ENCODE peak calls at places on chromosomes 1 and 21, in eight cellular contexts. X, D, F, B, E, P, R and S are unnamed samples. For H3K9me3, the result is how much of the 10 kb centered on the place peaks cover.

GRCh38 chr1:248611883-248612282 is 14.4 kb upstream of the OR2T10 start:
- DNase-seq in B (no peak), R (no peak), P (no peak), F (no peak), D (no peak), E (no peak), X (no peak), S (no peak)

GRCh38 chr1:42757892-42758275 is 8.9 kb downstream of the P3H1 start:
- DNase-seq in D (no peak), R (no peak), X (no peak), F (no peak), B (no peak), E (no peak), P (no peak), S (no peak)

GRCh38 chr1:6000444-6001288 is 8.4 kb upstream of the NPHP4 start:
- DNase-seq in E (no peak), R (no peak), F (peak), D (no peak), X (no peak), P (peak), B (no peak), S (no peak)

GRCh38 chr1:160400646-160401486 is 502 bp downstream of the VANGL2 start:
- DNase-seq in E (no peak), F (peak), D (no peak), X (no peak), B (no peak), P (no peak), R (no peak), S (no peak)

GRCh38 chr1:212860713-212861581 is 2.9 kb downstream of the FLVCR1 start:
- DNase-seq in E (no peak), B (no peak), D (no peak), P (no peak), F (no peak), R (no peak), X (no peak), S (no peak)

GRCh38 chr1:55007626-55008025 is 8.9 kb downstream of the BSND start:
- DNase-seq in D (no peak), R (no peak), E (peak), X (no peak), B (no peak), P (peak), F (no peak), S (no peak)

GRCh38 chr1:68131261-68131660 is 80.8 kb upstream of the DIRAS3 start:
- DNase-seq in E (no peak), F (no peak), D (no peak), X (no peak), P (no peak), B (no peak), R (no peak), S (no peak)

GRCh38 chr1:243343970-243344749 is 88.3 kb downstream of the SDCCAG8 start:
- DNase-seq in D (no peak), E (no peak), R (no peak), B (no peak), F (no peak), P (no peak), X (peak), S (peak)

GRCh38 chr1:93715529-93716126 is 34.0 kb upstream of the BCAR3 start:
- DNase-seq in R (no peak), X (no peak), E (no peak), P (no peak), B (peak), F (no peak), D (no peak), S (peak)

GRCh38 chr1:173603056-173603591 is at the start of gene SLC9C2:
- DNase-seq in X (peak), P (no peak), E (no peak), R (no peak), B (no peak), D (no peak), F (no peak), S (no peak)

GRCh38 chr1:183632087-183632486 is 3.5 kb downstream of the ARPC5 start:
- DNase-seq in F (no peak), D (no peak), E (no peak), B (no peak), X (no peak), R (no peak), P (no peak), S (no peak)

GRCh38 chr1:233614173-233614742 is 352 bp downstream of the KCNK1 start:
- DNase-seq in P (peak), F (peak), D (no peak), R (no peak), B (peak), X (peak), E (no peak), S (peak)

GRCh38 chr1:2274968-2275475 is 46.9 kb downstream of the SKI start:
- DNase-seq in P (no peak), R (no peak), X (no peak), B (no peak), F (no peak), D (no peak), E (no peak), S (no peak)

GRCh38 chr1:2274231-2274967 is 46.3 kb downstream of the SKI start:
- DNase-seq in B (no peak), R (no peak), X (no peak), E (no peak), P (no peak), F (no peak), D (no peak), S (no peak)

GRCh38 chr1:2272686-2273400 is 44.7 kb downstream of the SKI start:
- DNase-seq in X (no peak), B (no peak), R (no peak), F (no peak), D (no peak), E (no peak), P (no peak), S (no peak)

GRCh38 chr1:2271841-2272655 is 43.9 kb downstream of the SKI start:
- DNase-seq in F (no peak), R (no peak), P (no peak), B (no peak), D (no peak), X (no peak), E (no peak), S (no peak)

GRCh38 chr1:2273401-2274090 is 45.4 kb downstream of the SKI start:
- DNase-seq in X (no peak), R (no peak), P (no peak), E (no peak), B (no peak), D (no peak), F (no peak), S (no peak)
- H3K4me3 ChIP-seq in X (no peak), R (peak), P (no peak), E (no peak), B (no peak), D (no peak), F (no peak), S (no peak)

GRCh38 chr1:217137210-217137871 is 414.1 kb upstream of the ESRRG start:
- DNase-seq in E (no peak), P (no peak), R (no peak), F (no peak), X (no peak), D (no peak), B (no peak), S (no peak)
- H3K9me3 ChIP-seq in E (under half), P (under half), R (under half), F (under half), X (under half), D (under half), B (under half), S (under half)

GRCh38 chr21:14241322-14241721 is 25.4 kb downstream of the RBM11 start:
- DNase-seq in R (no peak), B (no peak), D (no peak), X (no peak), F (no peak), P (no peak), E (no peak), S (no peak)
- H3K4me3 ChIP-seq in R (no peak), B (no peak), D (no peak), X (no peak), F (no peak), P (no peak), E (no peak), S (no peak)

DNA sequence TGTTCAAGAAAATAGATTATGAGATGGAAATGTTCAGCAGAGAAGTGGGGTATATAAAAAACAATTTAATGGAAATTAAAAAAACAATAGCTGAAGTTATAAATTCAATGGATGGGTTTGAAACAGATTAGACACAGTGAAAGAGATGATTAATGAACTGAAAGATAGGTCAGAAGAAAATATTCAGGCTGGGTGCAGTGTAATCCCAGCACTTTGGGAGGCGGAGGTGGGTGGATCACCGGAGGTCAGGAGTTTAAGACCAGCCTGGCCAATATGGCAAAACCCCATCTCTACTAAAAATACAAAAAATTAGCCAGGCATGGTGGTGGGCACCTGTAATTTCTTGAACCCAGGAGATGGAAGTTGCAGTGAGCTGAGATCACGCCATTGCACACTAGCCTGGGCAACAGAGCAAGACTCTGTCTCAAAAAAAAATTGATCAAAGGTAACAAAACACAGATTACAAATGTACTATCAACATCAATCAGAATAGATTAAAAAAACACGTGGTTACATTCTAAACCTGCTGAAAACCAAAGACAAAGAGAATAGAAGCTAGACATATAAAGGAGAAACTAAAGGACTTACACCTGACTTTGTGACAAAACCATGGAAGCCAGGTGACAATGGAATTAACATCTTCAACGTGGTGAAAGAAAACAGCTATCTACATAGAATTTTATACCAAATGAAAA is 4.8 kb upstream of the SUMO3 start:
- DNase-seq in R (no peak), X (no peak), B (no peak), P (no peak), F (no peak), D (no peak), E (no peak), S (no peak)
- H3K9me3 ChIP-seq in R (under half), X (under half), B (under half), P (under half), F (under half), D (under half), E (under half), S (under half)

DNA sequence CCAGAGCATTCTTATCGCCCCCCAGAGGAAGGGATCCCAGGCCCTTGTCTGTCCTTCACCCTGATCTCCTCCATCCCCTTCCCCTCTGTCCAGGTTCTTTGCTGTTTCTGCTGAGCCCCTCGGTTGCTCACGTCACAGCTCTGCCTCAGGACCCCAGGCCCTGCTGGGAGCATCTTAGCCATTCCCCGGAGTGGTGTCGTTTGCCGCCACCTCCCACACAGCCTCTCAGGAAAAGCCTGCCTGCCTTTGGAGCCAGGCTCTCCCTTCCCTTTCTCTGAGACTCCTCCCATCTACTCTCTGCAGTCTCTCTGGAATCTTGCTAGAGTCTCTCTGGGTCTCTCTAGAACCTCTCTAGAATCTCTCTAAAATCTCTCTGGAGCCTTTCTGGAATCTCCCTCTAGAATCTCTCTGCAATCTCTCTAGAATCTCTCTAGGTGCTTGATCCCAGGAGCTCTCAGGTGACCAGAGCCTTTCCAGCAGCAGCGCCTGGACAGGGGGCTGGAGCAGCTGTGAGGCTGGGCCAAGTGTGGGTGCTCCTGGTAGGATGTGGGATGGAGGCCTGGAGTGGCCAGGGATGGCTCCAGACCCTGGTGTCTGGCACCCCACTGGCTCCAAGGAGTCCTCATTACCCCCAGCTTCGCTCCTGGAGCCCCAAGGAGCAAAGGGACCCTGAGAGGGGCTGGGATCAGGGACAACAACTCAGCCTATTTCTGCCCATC is 283.2 kb upstream of the VAMP3 start:
- DNase-seq in B (no peak), P (no peak), X (no peak), F (no peak), R (no peak), E (no peak), D (no peak), S (no peak)
- H3K4me3 ChIP-seq in B (no peak), P (no peak), X (no peak), F (no peak), R (no peak), E (no peak), D (no peak), S (no peak)

GRCh38 chr1:227635596-227635995 is 72.2 kb downstream of the ZNF678 start:
- DNase-seq in P (no peak), F (no peak), R (no peak), B (no peak), E (no peak), X (no peak), D (no peak), S (no peak)
- H3K9me3 ChIP-seq in P (under half), F (half or more), R (half or more), B (under half), E (half or more), X (under half), D (under half), S (half or more)

DNA sequence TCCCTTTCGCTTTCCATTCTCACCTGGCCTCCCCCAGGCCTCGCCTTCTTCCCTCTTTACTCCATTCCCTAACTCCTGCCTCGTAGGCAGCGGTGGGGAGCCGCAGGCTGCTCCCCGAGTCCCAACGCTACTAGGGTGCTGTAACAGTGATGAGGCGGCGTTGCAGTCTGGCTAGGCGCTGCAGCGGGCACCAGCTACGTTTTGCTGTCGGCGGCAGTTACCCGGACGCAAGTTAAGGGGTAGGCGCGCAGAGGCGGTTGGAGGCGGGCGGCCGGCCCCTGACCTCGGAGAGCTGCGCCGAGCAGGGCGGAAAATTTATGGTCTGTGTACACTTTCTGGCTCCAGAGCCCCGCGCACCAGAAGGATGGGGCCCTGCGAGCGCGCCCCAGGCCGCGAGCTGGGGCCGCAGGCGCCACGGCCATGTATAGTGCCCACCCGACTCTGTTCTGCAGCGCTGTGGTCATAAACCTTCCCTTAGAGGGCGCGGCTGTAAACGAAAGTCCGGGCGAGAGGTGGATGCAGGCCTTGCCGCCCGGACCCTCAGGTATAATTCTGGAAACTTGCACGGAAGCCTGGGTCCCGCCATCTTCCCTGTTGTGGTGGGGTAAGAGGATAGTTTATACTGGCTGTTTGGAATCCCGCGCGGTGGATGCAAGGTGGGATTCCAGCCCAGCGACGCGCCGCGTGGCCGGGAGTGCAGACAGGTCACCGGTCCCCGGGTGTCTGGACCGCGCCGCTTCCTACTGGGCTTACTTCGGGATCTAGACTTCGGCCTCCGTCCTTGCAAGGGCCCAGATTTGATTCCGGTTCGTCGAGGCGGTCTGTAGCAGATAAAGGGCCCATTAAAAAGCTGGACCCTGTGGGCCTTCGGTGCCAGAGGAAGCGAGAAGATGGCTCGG is 15.0 kb downstream of the HLX start:
- DNase-seq in B (no peak), X (no peak), D (no peak), E (no peak), R (no peak), P (no peak), F (no peak), S (no peak)
- H3K4me3 ChIP-seq in B (peak), X (no peak), D (no peak), E (peak), R (peak), P (peak), F (no peak), S (no peak)